ENCODE peak calls at places on chromosome 4, in four cellular contexts. One of them, this sample, is unnamed.

GRCh38 chr4:113973349-113973748 is 6.1 kb downstream of the ARSJ start:
- DNase-seq in K562: no peak
- DNase-seq in SK-N-SH: no peak
- DNase-seq in GM12878: no peak
- DNase-seq in this sample: no peak

GRCh38 chr4:10612476-10612875 is 72.1 kb downstream of the CLNK start:
- DNase-seq in K562: no peak
- DNase-seq in SK-N-SH: no peak
- DNase-seq in GM12878: no peak
- DNase-seq in this sample: no peak

GRCh38 chr4:152606800-152607577 is 71.1 kb upstream of the FBXW7 start:
- DNase-seq in K562: no peak
- DNase-seq in SK-N-SH: peak; percentile 18
- DNase-seq in GM12878: no peak
- DNase-seq in this sample: no peak

GRCh38 chr4:183264614-183265013 is 55.5 kb downstream of the CLDN22 start:
- DNase-seq in K562: no peak
- DNase-seq in SK-N-SH: no peak
- DNase-seq in GM12878: no peak
- DNase-seq in this sample: no peak

GRCh38 chr4:39469429-39470077 is 10.7 kb downstream of the LIAS start:
- DNase-seq in K562: peak; percentile 46
- DNase-seq in SK-N-SH: peak; percentile 62
- DNase-seq in GM12878: peak; percentile 48
- DNase-seq in this sample: peak; percentile 36

GRCh38 chr4:80454561-80454960 is 119.0 kb downstream of the CFAP299 start:
- DNase-seq in K562: no peak
- DNase-seq in SK-N-SH: no peak
- DNase-seq in GM12878: no peak
- DNase-seq in this sample: no peak

GRCh38 chr4:149706942-149707341 is 108.7 kb downstream of the IQCM start:
- DNase-seq in K562: no peak
- DNase-seq in SK-N-SH: no peak
- DNase-seq in GM12878: no peak
- DNase-seq in this sample: no peak

GRCh38 chr4:31088600-31089230 is 368.5 kb downstream of the PCDH7 start:
- DNase-seq in K562: no peak
- DNase-seq in SK-N-SH: no peak
- DNase-seq in GM12878: no peak
- DNase-seq in this sample: no peak

GRCh38 chr4:17769406-17770174 is 11.8 kb downstream of the FAM184B start:
- DNase-seq in K562: no peak
- DNase-seq in SK-N-SH: no peak
- DNase-seq in GM12878: no peak
- DNase-seq in this sample: no peak

GRCh38 chr4:141011799-141012377 is 121.4 kb downstream of the RNF150 start:
- DNase-seq in K562: no peak
- DNase-seq in SK-N-SH: no peak
- DNase-seq in GM12878: no peak
- DNase-seq in this sample: no peak
- TF ChIP-seq USF1 in K562: no peak
- TF ChIP-seq USF1 in SK-N-SH: no peak
- TF ChIP-seq USF1 in GM12878: no peak
- TF ChIP-seq USF1 in this sample: no peak

GRCh38 chr4:176791591-176792347 is 953 bp downstream of the VEGFC start:
- DNase-seq in K562: no peak
- DNase-seq in SK-N-SH: no peak
- DNase-seq in GM12878: no peak
- DNase-seq in this sample: peak; percentile 45
- TF ChIP-seq USF1 in K562: no peak
- TF ChIP-seq USF1 in SK-N-SH: no peak
- TF ChIP-seq USF1 in GM12878: no peak
- TF ChIP-seq USF1 in this sample: no peak

GRCh38 chr4:55303818-55304217 is 42.2 kb upstream of the SRD5A3 start:
- DNase-seq in K562: no peak
- DNase-seq in SK-N-SH: no peak
- DNase-seq in GM12878: no peak
- DNase-seq in this sample: no peak
- TF ChIP-seq USF1 in K562: no peak
- TF ChIP-seq USF1 in SK-N-SH: no peak
- TF ChIP-seq USF1 in GM12878: no peak
- TF ChIP-seq USF1 in this sample: no peak

DNA sequence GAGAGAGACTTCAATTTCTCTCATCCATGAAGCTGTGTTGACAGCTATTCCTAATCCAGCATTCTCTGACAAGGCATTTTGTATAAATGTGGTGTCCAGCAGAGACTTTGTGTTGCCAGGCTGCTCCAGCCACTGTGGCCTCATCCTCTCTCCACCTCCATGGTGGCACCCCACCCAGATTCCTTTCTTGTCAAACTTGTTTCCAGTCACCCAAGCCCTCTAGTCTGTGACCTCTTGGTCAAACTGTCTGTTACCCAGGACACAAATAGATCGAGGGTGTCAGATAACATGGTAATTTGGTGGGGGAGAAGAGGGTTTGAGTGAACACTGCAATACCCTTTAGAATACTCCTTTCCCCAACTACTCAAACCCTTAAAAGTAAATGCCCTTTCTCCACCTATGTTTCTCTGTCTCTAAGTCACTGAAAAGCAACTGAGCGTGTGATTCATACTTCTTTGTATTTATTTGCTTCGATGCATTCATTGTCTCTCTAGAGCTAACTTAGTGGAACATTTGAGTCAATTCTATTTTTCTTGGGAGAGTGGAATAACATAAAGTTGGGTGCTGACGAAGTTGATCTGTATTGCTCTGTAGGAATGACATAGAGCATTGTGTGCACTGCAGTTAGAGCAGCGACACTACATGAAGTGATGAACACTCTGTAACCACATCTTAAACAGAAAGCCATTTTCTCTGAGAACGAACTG is 13.7 kb downstream of the PITX2 start:
- DNase-seq in K562: no peak
- DNase-seq in SK-N-SH: no peak
- DNase-seq in GM12878: no peak
- DNase-seq in this sample: no peak
- TF ChIP-seq USF1 in K562: no peak
- TF ChIP-seq USF1 in SK-N-SH: no peak
- TF ChIP-seq USF1 in GM12878: no peak
- TF ChIP-seq USF1 in this sample: no peak

DNA sequence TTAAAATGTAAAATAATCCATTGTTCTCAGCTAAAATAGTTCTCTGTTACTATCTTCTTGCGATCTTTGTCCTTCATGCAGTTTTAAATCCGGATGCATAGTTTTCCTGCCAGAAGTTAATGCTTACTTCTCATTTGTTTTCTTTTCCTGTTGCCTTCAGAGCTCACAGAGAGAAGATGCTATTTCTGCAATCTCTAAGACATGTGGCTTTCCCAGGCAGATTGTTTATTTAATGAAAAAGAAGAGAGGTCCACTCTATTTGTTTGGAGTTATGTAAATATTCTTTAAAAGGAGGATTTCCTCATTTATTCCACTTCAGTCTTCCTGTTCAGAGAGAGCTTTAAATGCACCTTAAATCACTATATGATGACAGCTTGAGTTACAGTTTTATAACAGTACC is 39.3 kb upstream of the HPGD start:
- DNase-seq in K562: no peak
- DNase-seq in SK-N-SH: no peak
- DNase-seq in GM12878: no peak
- DNase-seq in this sample: no peak
- TF ChIP-seq USF1 in K562: no peak
- TF ChIP-seq USF1 in SK-N-SH: no peak
- TF ChIP-seq USF1 in GM12878: no peak
- TF ChIP-seq USF1 in this sample: no peak

DNA sequence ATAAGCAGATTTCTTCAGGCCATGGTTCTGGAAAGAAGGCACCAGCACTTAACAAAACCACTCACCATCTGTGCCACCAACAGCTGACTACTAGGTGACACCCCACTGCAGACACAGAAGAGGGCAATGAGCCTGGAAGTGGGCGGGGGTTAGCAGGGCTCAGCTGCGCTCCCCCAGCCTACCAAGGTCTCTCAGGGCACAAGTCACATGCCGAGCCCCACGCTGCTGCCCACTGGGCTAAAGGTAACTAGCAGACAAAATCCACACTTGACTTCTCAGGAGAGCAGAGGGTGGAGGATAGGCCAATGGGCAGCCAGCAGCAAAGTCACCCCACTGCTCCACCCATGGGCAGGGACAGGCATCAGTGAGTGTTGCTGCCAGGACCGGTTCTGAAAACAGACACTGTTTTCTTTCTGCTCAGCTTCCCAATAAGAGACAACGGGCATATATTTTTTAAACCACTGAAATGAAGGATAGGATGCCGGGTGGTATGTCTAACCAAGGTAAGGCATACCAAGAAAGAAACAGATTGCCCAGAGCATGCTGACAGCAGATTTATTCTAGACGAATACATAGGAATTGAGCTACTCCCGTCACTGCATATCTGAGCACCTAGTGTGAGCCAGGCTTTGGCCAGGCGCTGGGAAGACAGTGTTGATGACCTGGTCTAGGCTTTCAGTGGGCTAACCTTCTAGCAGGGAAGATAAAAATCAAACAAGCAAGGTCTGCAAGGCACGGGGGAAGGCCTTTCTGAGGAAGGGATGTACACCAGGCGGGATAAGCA is 20.1 kb downstream of the ACSL1 start:
- DNase-seq in K562: no peak
- DNase-seq in SK-N-SH: peak; percentile 71
- DNase-seq in GM12878: no peak
- DNase-seq in this sample: no peak
- TF ChIP-seq USF1 in K562: no peak
- TF ChIP-seq USF1 in SK-N-SH: no peak
- TF ChIP-seq USF1 in GM12878: no peak
- TF ChIP-seq USF1 in this sample: no peak